ENCODE peak calls at places on chromosomes 4 and X, in six cellular contexts. H, V, C, T, M and Z are unnamed samples.

GRCh38 chr4:160928482-160928881 is 1235.3 kb downstream of the FSTL5 start:
- DNase-seq in H (no peak), V (no peak), C (no peak), T (no peak), M (no peak), Z (no peak)

GRCh38 chrX:139795196-139795595 is 87.2 kb upstream of the MCF2 start:
- DNase-seq in H (no peak), V (no peak), C (no peak), T (no peak), M (peak; percentile 57), Z (no peak)

GRCh38 chr4:147160908-147161513 is 215.3 kb upstream of the TTC29 start:
- DNase-seq in H (peak; percentile 49), V (peak; percentile 18), C (peak; percentile 81), T (peak; percentile 58), M (no peak), Z (peak; percentile 41)

GRCh38 chrX:16892504-16893362 is 22.6 kb upstream of the RBBP7 start:
- DNase-seq in H (peak; percentile 72), V (peak; percentile 69), C (peak; percentile 84), T (peak; percentile 85), M (peak; percentile 25), Z (peak; percentile 65)

GRCh38 chr4:108619372-108620100 is 840 bp upstream of the RPL34 start:
- DNase-seq in H (no peak), V (peak; percentile 65), C (no peak), T (no peak), M (no peak), Z (no peak)

GRCh38 chr4:184477201-184477999 is 3.0 kb upstream of the IRF2 start:
- DNase-seq in H (no peak), V (no peak), C (no peak), T (no peak), M (no peak), Z (no peak)

GRCh38 chrX:56618250-56618649 is 54.8 kb downstream of the UBQLN2 start:
- DNase-seq in H (no peak), V (no peak), C (no peak), T (no peak), M (no peak), Z (no peak)

GRCh38 chr4:110049951-110050925 is 137.6 kb downstream of the EGF start:
- DNase-seq in H (peak; percentile 21), V (peak; percentile 67), C (peak; percentile 65), T (peak; percentile 55), M (peak; percentile 8), Z (no peak)

GRCh38 chr4:86935833-86936721 is 1.3 kb downstream of the AFF1 start:
- DNase-seq in H (peak; percentile 88), V (peak; percentile 71), C (peak; percentile 63), T (peak; percentile 77), M (peak; percentile 88), Z (peak; percentile 67)

GRCh38 chr4:96228463-96228862 is 388.6 kb downstream of the PDHA2 start:
- DNase-seq in H (no peak), V (no peak), C (no peak), T (no peak), M (no peak), Z (no peak)

GRCh38 chrX:154805696-154806091 is 409 bp upstream of the MPP1 start:
- DNase-seq in H (no peak), V (no peak), C (peak; percentile 43), T (no peak), M (no peak), Z (peak; percentile 13)

GRCh38 chr4:173397604-173398003 is 1.3 kb downstream of the SCRG1 start:
- DNase-seq in H (no peak), V (no peak), C (no peak), T (no peak), M (no peak), Z (no peak)
- H3K27ac ChIP-seq in H (no peak overlapping the region), V (no peak overlapping the region), C (no peak overlapping the region), T (no peak overlapping the region), M (no peak overlapping the region), Z (no peak overlapping the region)

GRCh38 chr4:7960017-7960789 is 20.5 kb upstream of the AFAP1 start:
- DNase-seq in H (no peak), V (no peak), C (no peak), T (no peak), M (no peak), Z (no peak)
- TF ChIP-seq EZH2 in H (no peak), V (no peak), C (no peak), T (no peak), M (no peak), Z (no peak)

DNA sequence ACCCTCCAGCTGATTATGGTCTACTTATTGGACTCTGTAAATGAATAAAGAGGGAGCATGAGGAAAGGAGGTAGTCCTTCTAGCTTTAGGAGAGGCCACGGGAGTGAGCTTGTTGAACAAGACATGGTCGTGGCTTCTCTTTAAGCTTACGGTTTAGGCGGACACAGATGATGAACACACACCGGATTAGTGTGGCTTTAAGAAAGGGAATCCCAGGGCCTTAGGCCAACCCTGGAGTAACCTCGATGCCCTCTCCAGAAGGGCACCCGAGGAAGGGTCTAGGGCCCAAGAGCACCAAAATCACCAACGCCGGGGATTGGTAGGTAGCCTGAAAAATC is 39.4 kb downstream of the ERVMER34-1 start:
- DNase-seq in H (no peak), V (no peak), C (no peak), T (peak; percentile 16), M (no peak), Z (no peak)
- H3K9ac ChIP-seq in H (peak overlapping the region; percentile 40), V (peak overlapping the region; percentile 65), C (no peak overlapping the region), T (peak overlapping the region; percentile 9), M (peak overlapping the region; percentile 42), Z (no peak overlapping the region)

GRCh38 chr4:20196476-20196875 is 55.2 kb upstream of the SLIT2 start:
- DNase-seq in H (no peak), V (no peak), C (no peak), T (peak; percentile 81), M (no peak), Z (no peak)

GRCh38 chr4:20192754-20193521 is 58.8 kb upstream of the SLIT2 start:
- DNase-seq in H (peak; percentile 47), V (no peak), C (peak; percentile 19), T (peak; percentile 92), M (no peak), Z (peak; percentile 56)

GRCh38 chr4:20193522-20193902 is 58.2 kb upstream of the SLIT2 start:
- DNase-seq in H (no peak), V (no peak), C (peak; percentile 33), T (no peak), M (no peak), Z (no peak)

GRCh38 chr4:20194079-20195013 is 57.4 kb upstream of the SLIT2 start:
- DNase-seq in H (peak; percentile 51), V (no peak), C (peak; percentile 88), T (peak; percentile 87), M (no peak), Z (peak; percentile 87)

DNA sequence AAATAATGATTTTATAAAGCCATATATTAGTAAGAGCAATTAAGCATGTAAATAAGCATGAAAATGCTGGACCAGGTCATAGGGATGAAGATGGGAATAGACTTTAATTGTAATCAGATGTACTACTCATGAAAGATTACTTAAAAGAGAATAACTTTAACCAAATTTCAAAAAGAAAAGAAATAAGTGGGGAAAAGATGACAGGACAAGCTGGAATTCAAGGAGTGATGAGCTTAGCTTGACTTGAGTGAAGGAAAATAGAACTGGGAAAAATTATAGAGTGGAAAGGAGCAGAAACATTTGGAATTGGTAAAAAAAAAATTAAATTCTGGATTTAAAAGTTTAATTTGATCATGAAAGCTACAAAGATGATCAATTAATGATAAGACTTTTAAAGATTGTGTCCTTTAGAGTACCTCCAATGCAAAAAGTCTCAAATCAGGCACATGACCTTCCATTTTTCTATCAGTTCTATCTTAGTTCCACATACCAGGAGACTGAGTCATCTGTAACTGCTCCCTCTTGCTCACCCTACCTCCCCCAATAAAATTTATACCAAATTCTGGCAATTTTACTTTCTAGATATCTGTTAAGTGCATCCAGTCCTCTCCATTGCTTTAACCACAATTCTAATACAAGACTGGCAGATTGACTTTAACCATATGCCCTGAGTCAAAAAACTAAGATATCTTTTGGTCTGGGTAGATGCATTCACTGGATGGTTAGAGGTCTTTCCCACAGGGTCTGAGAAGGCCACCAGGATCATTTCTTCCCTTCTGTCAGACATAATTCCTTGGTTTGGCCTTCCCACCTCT is 56.4 kb upstream of the SLIT2 start:
- DNase-seq in H (no peak), V (no peak), C (peak; percentile 21), T (peak; percentile 83), M (no peak), Z (peak; percentile 62)
- H3K27ac ChIP-seq in H (peak overlapping the region; percentile 60), V (no peak overlapping the region), C (peak overlapping the region; percentile 63), T (peak overlapping the region; percentile 100), M (no peak overlapping the region), Z (peak overlapping the region; percentile 83)